ENCODE peak calls at places on chromosome 3, in seven cellular contexts. G is AG10803; B is HT1080; C is effector memory CD4-positive, alpha-beta T cell; S is CD8-positive, alpha-beta memory T cell; P is activated naive CD4-positive, alpha-beta T cell; Y is fibroblast of gingiva. R is an unnamed sample.

GRCh38 chr3:126971891-126972351 is 11.0 kb upstream of the PLXNA1 start:
- DNase-seq in G (peak), B (no peak), C (no peak), S (no peak), P (no peak), Y (peak), R (no peak)

GRCh38 chr3:98978068-98978811 is 76.7 kb upstream of the DCBLD2 start:
- DNase-seq in G (no peak), B (no peak), C (no peak), S (no peak), P (no peak), Y (no peak), R (no peak)

GRCh38 chr3:184505479-184505878 is 56.1 kb upstream of the EPHB3 start:
- DNase-seq in G (no peak), B (no peak), C (no peak), S (no peak), P (no peak), Y (no peak), R (no peak)

GRCh38 chr3:13135811-13136321 is 62.6 kb upstream of the IQSEC1 start:
- DNase-seq in G (no peak), B (no peak), C (no peak), S (no peak), P (no peak), Y (no peak), R (no peak)

GRCh38 chr3:186298876-186299275 is 63.2 kb downstream of the DGKG start:
- DNase-seq in G (peak), B (no peak), C (no peak), S (no peak), P (no peak), Y (no peak), R (no peak)

GRCh38 chr3:160948273-160948672 is 156.9 kb downstream of the B3GALNT1 start:
- DNase-seq in G (no peak), B (no peak), C (no peak), S (no peak), P (no peak), Y (no peak), R (no peak)

GRCh38 chr3:55376753-55377347 is 110.3 kb downstream of the WNT5A start:
- DNase-seq in G (no peak), B (no peak), C (no peak), S (no peak), P (no peak), Y (no peak), R (no peak)

GRCh38 chr3:196073188-196073838 is 8.6 kb downstream of the TFRC start:
- DNase-seq in G (peak), B (peak), C (peak), S (peak), P (peak), Y (peak), R (peak)

GRCh38 chr3:41893977-41894376 is 67.9 kb downstream of the ULK4 start:
- DNase-seq in G (peak), B (peak), C (no peak), S (no peak), P (no peak), Y (peak), R (no peak)

GRCh38 chr3:186277268-186277909 is 84.6 kb downstream of the DGKG start:
- DNase-seq in G (peak), B (peak), C (no peak), S (no peak), P (no peak), Y (peak), R (no peak)

GRCh38 chr3:51388286-51389029 is 2.6 kb upstream of the RBM15B start:
- DNase-seq in G (no peak), B (no peak), C (no peak), S (no peak), P (no peak), Y (no peak), R (peak)

GRCh38 chr3:161161603-161162002 is 56.5 kb upstream of the B3GALNT1 start:
- DNase-seq in G (no peak), B (no peak), C (no peak), S (no peak), P (no peak), Y (no peak), R (no peak)

GRCh38 chr3:45995370-45996192 is at the start of gene FYCO1:
- DNase-seq in G (peak), B (peak), C (peak), S (peak), P (peak), Y (peak), R (peak)

GRCh38 chr3:64539451-64540196 is 148.2 kb downstream of the ADAMTS9 start:
- DNase-seq in G (peak), B (no peak), C (no peak), S (no peak), P (no peak), Y (peak), R (no peak)

GRCh38 chr3:141797819-141798405 is 34.7 kb downstream of the GRK7 start:
- DNase-seq in G (no peak), B (no peak), C (no peak), S (no peak), P (no peak), Y (no peak), R (no peak)

GRCh38 chr3:99114565-99115291 is 213.2 kb upstream of the DCBLD2 start:
- DNase-seq in G (peak), B (peak), C (no peak), S (no peak), P (no peak), Y (peak), R (no peak)

GRCh38 chr3:192571197-192571791 is 156.0 kb downstream of the FGF12 start:
- DNase-seq in G (peak), B (peak), C (no peak), S (no peak), P (peak), Y (peak), R (peak)

GRCh38 chr3:280691-281090 is 84.1 kb downstream of the CHL1 start:
- DNase-seq in G (no peak), B (no peak), C (no peak), S (no peak), P (no peak), Y (no peak), R (no peak)

GRCh38 chr3:85808750-85809149 is 850.0 kb downstream of the CADM2 start:
- DNase-seq in G (no peak), B (no peak), C (no peak), S (no peak), P (no peak), Y (no peak), R (no peak)

GRCh38 chr3:45182915-45183881 is 37.0 kb upstream of the CDCP1 start:
- DNase-seq in G (peak), B (peak), C (no peak), S (no peak), P (no peak), Y (peak), R (peak)

GRCh38 chr3:160183375-160184076 is 41.7 kb upstream of the C3orf80 start:
- DNase-seq in G (no peak), B (no peak), C (no peak), S (no peak), P (no peak), Y (no peak), R (no peak)

GRCh38 chr3:174126990-174127758 is 729.6 kb downstream of the NLGN1 start:
- DNase-seq in G (no peak), B (no peak), C (no peak), S (no peak), P (no peak), Y (no peak), R (no peak)

GRCh38 chr3:138459619-138460535 is 25.5 kb downstream of the ESYT3 start:
- DNase-seq in G (no peak), B (no peak), C (no peak), S (no peak), P (no peak), Y (no peak), R (no peak)

GRCh38 chr3:136532766-136533165 is 219.4 kb downstream of the STAG1 start:
- DNase-seq in G (no peak), B (no peak), C (no peak), S (no peak), P (no peak), Y (no peak), R (no peak)

GRCh38 chr3:141076821-141077571 is 25.8 kb downstream of the SPSB4 start:
- DNase-seq in G (peak), B (no peak), C (no peak), S (no peak), P (no peak), Y (no peak), R (no peak)

GRCh38 chr3:36774072-36774471 is 9.7 kb upstream of the DCLK3 start:
- DNase-seq in G (peak), B (no peak), C (no peak), S (no peak), P (no peak), Y (peak), R (no peak)

GRCh38 chr3:81173514-81173913 is 587.9 kb downstream of the GBE1 start:
- DNase-seq in G (no peak), B (peak), C (no peak), S (no peak), P (no peak), Y (no peak), R (no peak)

GRCh38 chr3:66385066-66385465 is 115.8 kb downstream of the LRIG1 start:
- DNase-seq in G (no peak), B (no peak), C (no peak), S (no peak), P (no peak), Y (no peak), R (no peak)

GRCh38 chr3:194870394-194871110 is 184.9 kb downstream of the FAM43A start:
- DNase-seq in G (no peak), B (no peak), C (no peak), S (no peak), P (no peak), Y (no peak), R (no peak)

GRCh38 chr3:49929333-49930240 is at the start of gene MON1A:
- DNase-seq in G (peak), B (peak), C (peak), S (peak), P (peak), Y (peak), R (peak)

GRCh38 chr3:188829577-188829976 is 342.2 kb upstream of the TPRG1 start:
- DNase-seq in G (no peak), B (no peak), C (no peak), S (no peak), P (no peak), Y (no peak), R (no peak)

GRCh38 chr3:52685285-52685704 is 418 bp downstream of the PBRM1 start:
- DNase-seq in G (no peak), B (peak), C (peak), S (peak), P (peak), Y (peak), R (peak)

GRCh38 chr3:139870000-139870675 is 64.8 kb upstream of the CLSTN2 start:
- DNase-seq in G (no peak), B (no peak), C (no peak), S (no peak), P (no peak), Y (no peak), R (no peak)

GRCh38 chr3:57755368-57756021 is 614 bp upstream of the SLMAP start:
- DNase-seq in G (peak), B (peak), C (no peak), S (no peak), P (peak), Y (no peak), R (no peak)

GRCh38 chr3:16840111-16840444 is 44.7 kb upstream of the PLCL2 start:
- DNase-seq in G (no peak), B (no peak), C (no peak), S (no peak), P (no peak), Y (no peak), R (no peak)

GRCh38 chr3:186417791-186418190 is 55.8 kb upstream of the DGKG start:
- DNase-seq in G (peak), B (peak), C (no peak), S (no peak), P (no peak), Y (peak), R (no peak)

GRCh38 chr3:196624907-196625306 is 14.6 kb upstream of the NRROS start:
- DNase-seq in G (no peak), B (no peak), C (no peak), S (no peak), P (no peak), Y (no peak), R (no peak)